ENCODE peak calls at places on chromosomes 16 and 17, in eight cellular contexts. One of them, this sample, is unnamed.

GRCh38 chr17:13477180-13477611 is 124.5 kb downstream of the HS3ST3A1 start:
- DNase-seq in stimulated activated CD8-positive, alpha-beta memory T cell treated with anti-CD3 and anti-CD28 coated beads, Interleukin-7, amount 100 ng/mL, for 1 hour: no peak
- DNase-seq in HCT116: no peak
- DNase-seq in activated T-cell treated with anti-CD3 and anti-CD28 coated beads, Interleukin-2, amount 50 U/mL, for 4 hours: no peak
- DNase-seq in NCI-H1417: no peak
- DNase-seq in stimulated activated CD4-positive, alpha-beta T cell treated with anti-CD3 and anti-CD28 coated beads, Interleukin-2, amount 100 ng/mL, for 24 hours: no peak
- DNase-seq in MV-4-11: no peak
- DNase-seq in mucosa of gallbladder: no peak
- DNase-seq in this sample: no peak

GRCh38 chr16:56102159-56102798 is 89.0 kb upstream of the GNAO1 start:
- DNase-seq in stimulated activated CD8-positive, alpha-beta memory T cell treated with anti-CD3 and anti-CD28 coated beads, Interleukin-7, amount 100 ng/mL, for 1 hour: no peak
- DNase-seq in HCT116: no peak
- DNase-seq in activated T-cell treated with anti-CD3 and anti-CD28 coated beads, Interleukin-2, amount 50 U/mL, for 4 hours: no peak
- DNase-seq in NCI-H1417: no peak
- DNase-seq in stimulated activated CD4-positive, alpha-beta T cell treated with anti-CD3 and anti-CD28 coated beads, Interleukin-2, amount 100 ng/mL, for 24 hours: peak; percentile 13
- DNase-seq in MV-4-11: no peak
- DNase-seq in mucosa of gallbladder: peak; percentile 12
- DNase-seq in this sample: no peak

GRCh38 chr16:26598061-26598460 is 468.7 kb upstream of the C16orf82 start:
- DNase-seq in stimulated activated CD8-positive, alpha-beta memory T cell treated with anti-CD3 and anti-CD28 coated beads, Interleukin-7, amount 100 ng/mL, for 1 hour: peak; percentile 28
- DNase-seq in HCT116: peak; percentile 4
- DNase-seq in activated T-cell treated with anti-CD3 and anti-CD28 coated beads, Interleukin-2, amount 50 U/mL, for 4 hours: peak; percentile 34
- DNase-seq in NCI-H1417: no peak
- DNase-seq in stimulated activated CD4-positive, alpha-beta T cell treated with anti-CD3 and anti-CD28 coated beads, Interleukin-2, amount 100 ng/mL, for 24 hours: peak; percentile 46
- DNase-seq in MV-4-11: no peak
- DNase-seq in mucosa of gallbladder: no peak
- DNase-seq in this sample: peak; percentile 44

GRCh38 chr17:38907930-38908675 is 17.3 kb upstream of the LASP1NB start:
- DNase-seq in stimulated activated CD8-positive, alpha-beta memory T cell treated with anti-CD3 and anti-CD28 coated beads, Interleukin-7, amount 100 ng/mL, for 1 hour: no peak
- DNase-seq in HCT116: no peak
- DNase-seq in activated T-cell treated with anti-CD3 and anti-CD28 coated beads, Interleukin-2, amount 50 U/mL, for 4 hours: no peak
- DNase-seq in NCI-H1417: no peak
- DNase-seq in stimulated activated CD4-positive, alpha-beta T cell treated with anti-CD3 and anti-CD28 coated beads, Interleukin-2, amount 100 ng/mL, for 24 hours: no peak
- DNase-seq in MV-4-11: no peak
- DNase-seq in mucosa of gallbladder: no peak
- DNase-seq in this sample: no peak

GRCh38 chr16:86768231-86768791 is 190.0 kb downstream of the FOXL1 start:
- DNase-seq in stimulated activated CD8-positive, alpha-beta memory T cell treated with anti-CD3 and anti-CD28 coated beads, Interleukin-7, amount 100 ng/mL, for 1 hour: no peak
- DNase-seq in HCT116: no peak
- DNase-seq in activated T-cell treated with anti-CD3 and anti-CD28 coated beads, Interleukin-2, amount 50 U/mL, for 4 hours: no peak
- DNase-seq in NCI-H1417: no peak
- DNase-seq in stimulated activated CD4-positive, alpha-beta T cell treated with anti-CD3 and anti-CD28 coated beads, Interleukin-2, amount 100 ng/mL, for 24 hours: no peak
- DNase-seq in MV-4-11: no peak
- DNase-seq in mucosa of gallbladder: no peak
- DNase-seq in this sample: no peak

GRCh38 chr16:77158293-77158692 is 32.7 kb upstream of the MON1B start:
- DNase-seq in stimulated activated CD8-positive, alpha-beta memory T cell treated with anti-CD3 and anti-CD28 coated beads, Interleukin-7, amount 100 ng/mL, for 1 hour: no peak
- DNase-seq in HCT116: no peak
- DNase-seq in activated T-cell treated with anti-CD3 and anti-CD28 coated beads, Interleukin-2, amount 50 U/mL, for 4 hours: no peak
- DNase-seq in NCI-H1417: no peak
- DNase-seq in stimulated activated CD4-positive, alpha-beta T cell treated with anti-CD3 and anti-CD28 coated beads, Interleukin-2, amount 100 ng/mL, for 24 hours: no peak
- DNase-seq in MV-4-11: no peak
- DNase-seq in mucosa of gallbladder: no peak
- DNase-seq in this sample: no peak

GRCh38 chr17:78013683-78014467 is 55.4 kb downstream of the TNRC6C start:
- DNase-seq in stimulated activated CD8-positive, alpha-beta memory T cell treated with anti-CD3 and anti-CD28 coated beads, Interleukin-7, amount 100 ng/mL, for 1 hour: peak; percentile 21
- DNase-seq in HCT116: peak; percentile 54
- DNase-seq in activated T-cell treated with anti-CD3 and anti-CD28 coated beads, Interleukin-2, amount 50 U/mL, for 4 hours: peak; percentile 45
- DNase-seq in NCI-H1417: peak; percentile 49
- DNase-seq in stimulated activated CD4-positive, alpha-beta T cell treated with anti-CD3 and anti-CD28 coated beads, Interleukin-2, amount 100 ng/mL, for 24 hours: peak; percentile 61
- DNase-seq in MV-4-11: peak; percentile 60
- DNase-seq in mucosa of gallbladder: peak; percentile 62
- DNase-seq in this sample: peak; percentile 37

GRCh38 chr16:30838876-30839471 is 52.0 kb upstream of the ZNF629 start:
- DNase-seq in stimulated activated CD8-positive, alpha-beta memory T cell treated with anti-CD3 and anti-CD28 coated beads, Interleukin-7, amount 100 ng/mL, for 1 hour: no peak
- DNase-seq in HCT116: no peak
- DNase-seq in activated T-cell treated with anti-CD3 and anti-CD28 coated beads, Interleukin-2, amount 50 U/mL, for 4 hours: no peak
- DNase-seq in NCI-H1417: no peak
- DNase-seq in stimulated activated CD4-positive, alpha-beta T cell treated with anti-CD3 and anti-CD28 coated beads, Interleukin-2, amount 100 ng/mL, for 24 hours: no peak
- DNase-seq in MV-4-11: no peak
- DNase-seq in mucosa of gallbladder: no peak
- DNase-seq in this sample: no peak

GRCh38 chr17:17983376-17983775 is 10.7 kb downstream of the DRC3 start:
- DNase-seq in stimulated activated CD8-positive, alpha-beta memory T cell treated with anti-CD3 and anti-CD28 coated beads, Interleukin-7, amount 100 ng/mL, for 1 hour: no peak
- DNase-seq in HCT116: no peak
- DNase-seq in activated T-cell treated with anti-CD3 and anti-CD28 coated beads, Interleukin-2, amount 50 U/mL, for 4 hours: no peak
- DNase-seq in NCI-H1417: no peak
- DNase-seq in stimulated activated CD4-positive, alpha-beta T cell treated with anti-CD3 and anti-CD28 coated beads, Interleukin-2, amount 100 ng/mL, for 24 hours: no peak
- DNase-seq in MV-4-11: no peak
- DNase-seq in mucosa of gallbladder: no peak
- DNase-seq in this sample: no peak

GRCh38 chr16:50520451-50521245 is 27.5 kb upstream of the NKD1 start:
- DNase-seq in stimulated activated CD8-positive, alpha-beta memory T cell treated with anti-CD3 and anti-CD28 coated beads, Interleukin-7, amount 100 ng/mL, for 1 hour: no peak
- DNase-seq in HCT116: no peak
- DNase-seq in activated T-cell treated with anti-CD3 and anti-CD28 coated beads, Interleukin-2, amount 50 U/mL, for 4 hours: no peak
- DNase-seq in NCI-H1417: no peak
- DNase-seq in stimulated activated CD4-positive, alpha-beta T cell treated with anti-CD3 and anti-CD28 coated beads, Interleukin-2, amount 100 ng/mL, for 24 hours: no peak
- DNase-seq in MV-4-11: no peak
- DNase-seq in mucosa of gallbladder: no peak
- DNase-seq in this sample: no peak

GRCh38 chr17:71824671-71825070 is 296.1 kb upstream of the SOX9 start:
- DNase-seq in stimulated activated CD8-positive, alpha-beta memory T cell treated with anti-CD3 and anti-CD28 coated beads, Interleukin-7, amount 100 ng/mL, for 1 hour: no peak
- DNase-seq in HCT116: no peak
- DNase-seq in activated T-cell treated with anti-CD3 and anti-CD28 coated beads, Interleukin-2, amount 50 U/mL, for 4 hours: no peak
- DNase-seq in NCI-H1417: no peak
- DNase-seq in stimulated activated CD4-positive, alpha-beta T cell treated with anti-CD3 and anti-CD28 coated beads, Interleukin-2, amount 100 ng/mL, for 24 hours: no peak
- DNase-seq in MV-4-11: no peak
- DNase-seq in mucosa of gallbladder: no peak
- DNase-seq in this sample: no peak

GRCh38 chr16:22973451-22973991 is 159.6 kb downstream of the HS3ST2 start:
- DNase-seq in stimulated activated CD8-positive, alpha-beta memory T cell treated with anti-CD3 and anti-CD28 coated beads, Interleukin-7, amount 100 ng/mL, for 1 hour: no peak
- DNase-seq in HCT116: no peak
- DNase-seq in activated T-cell treated with anti-CD3 and anti-CD28 coated beads, Interleukin-2, amount 50 U/mL, for 4 hours: no peak
- DNase-seq in NCI-H1417: no peak
- DNase-seq in stimulated activated CD4-positive, alpha-beta T cell treated with anti-CD3 and anti-CD28 coated beads, Interleukin-2, amount 100 ng/mL, for 24 hours: no peak
- DNase-seq in MV-4-11: no peak
- DNase-seq in mucosa of gallbladder: no peak
- DNase-seq in this sample: no peak

GRCh38 chr17:32240745-32241144 is 24.9 kb upstream of the RHBDL3 start:
- DNase-seq in stimulated activated CD8-positive, alpha-beta memory T cell treated with anti-CD3 and anti-CD28 coated beads, Interleukin-7, amount 100 ng/mL, for 1 hour: no peak
- DNase-seq in HCT116: no peak
- DNase-seq in activated T-cell treated with anti-CD3 and anti-CD28 coated beads, Interleukin-2, amount 50 U/mL, for 4 hours: no peak
- DNase-seq in NCI-H1417: no peak
- DNase-seq in stimulated activated CD4-positive, alpha-beta T cell treated with anti-CD3 and anti-CD28 coated beads, Interleukin-2, amount 100 ng/mL, for 24 hours: no peak
- DNase-seq in MV-4-11: no peak
- DNase-seq in mucosa of gallbladder: no peak
- DNase-seq in this sample: no peak

GRCh38 chr17:64974750-64975317 is 55.6 kb upstream of the LRRC37A3 start:
- DNase-seq in stimulated activated CD8-positive, alpha-beta memory T cell treated with anti-CD3 and anti-CD28 coated beads, Interleukin-7, amount 100 ng/mL, for 1 hour: no peak
- DNase-seq in HCT116: no peak
- DNase-seq in activated T-cell treated with anti-CD3 and anti-CD28 coated beads, Interleukin-2, amount 50 U/mL, for 4 hours: no peak
- DNase-seq in NCI-H1417: no peak
- DNase-seq in stimulated activated CD4-positive, alpha-beta T cell treated with anti-CD3 and anti-CD28 coated beads, Interleukin-2, amount 100 ng/mL, for 24 hours: peak; percentile 21
- DNase-seq in MV-4-11: no peak
- DNase-seq in mucosa of gallbladder: no peak
- DNase-seq in this sample: no peak

GRCh38 chr17:51860934-51861561 is 297.5 kb downstream of the CA10 start:
- DNase-seq in stimulated activated CD8-positive, alpha-beta memory T cell treated with anti-CD3 and anti-CD28 coated beads, Interleukin-7, amount 100 ng/mL, for 1 hour: no peak
- DNase-seq in HCT116: peak; percentile 18
- DNase-seq in activated T-cell treated with anti-CD3 and anti-CD28 coated beads, Interleukin-2, amount 50 U/mL, for 4 hours: no peak
- DNase-seq in NCI-H1417: peak; percentile 4
- DNase-seq in stimulated activated CD4-positive, alpha-beta T cell treated with anti-CD3 and anti-CD28 coated beads, Interleukin-2, amount 100 ng/mL, for 24 hours: no peak
- DNase-seq in MV-4-11: no peak
- DNase-seq in mucosa of gallbladder: peak; percentile 30
- DNase-seq in this sample: no peak

GRCh38 chr16:30535106-30535776 is 583 bp upstream of the ZNF747 start:
- DNase-seq in stimulated activated CD8-positive, alpha-beta memory T cell treated with anti-CD3 and anti-CD28 coated beads, Interleukin-7, amount 100 ng/mL, for 1 hour: no peak
- DNase-seq in HCT116: no peak
- DNase-seq in activated T-cell treated with anti-CD3 and anti-CD28 coated beads, Interleukin-2, amount 50 U/mL, for 4 hours: no peak
- DNase-seq in NCI-H1417: no peak
- DNase-seq in stimulated activated CD4-positive, alpha-beta T cell treated with anti-CD3 and anti-CD28 coated beads, Interleukin-2, amount 100 ng/mL, for 24 hours: no peak
- DNase-seq in MV-4-11: peak; percentile 64
- DNase-seq in mucosa of gallbladder: no peak
- DNase-seq in this sample: no peak

GRCh38 chr17:49403514-49404289 is 11.0 kb downstream of the PHB1 start:
- DNase-seq in stimulated activated CD8-positive, alpha-beta memory T cell treated with anti-CD3 and anti-CD28 coated beads, Interleukin-7, amount 100 ng/mL, for 1 hour: no peak
- DNase-seq in HCT116: no peak
- DNase-seq in activated T-cell treated with anti-CD3 and anti-CD28 coated beads, Interleukin-2, amount 50 U/mL, for 4 hours: no peak
- DNase-seq in NCI-H1417: no peak
- DNase-seq in stimulated activated CD4-positive, alpha-beta T cell treated with anti-CD3 and anti-CD28 coated beads, Interleukin-2, amount 100 ng/mL, for 24 hours: no peak
- DNase-seq in MV-4-11: no peak
- DNase-seq in mucosa of gallbladder: no peak
- DNase-seq in this sample: no peak

GRCh38 chr16:66740533-66740932 is 10.9 kb downstream of the DYNC1LI2 start:
- DNase-seq in stimulated activated CD8-positive, alpha-beta memory T cell treated with anti-CD3 and anti-CD28 coated beads, Interleukin-7, amount 100 ng/mL, for 1 hour: no peak
- DNase-seq in HCT116: no peak
- DNase-seq in activated T-cell treated with anti-CD3 and anti-CD28 coated beads, Interleukin-2, amount 50 U/mL, for 4 hours: no peak
- DNase-seq in NCI-H1417: no peak
- DNase-seq in stimulated activated CD4-positive, alpha-beta T cell treated with anti-CD3 and anti-CD28 coated beads, Interleukin-2, amount 100 ng/mL, for 24 hours: no peak
- DNase-seq in MV-4-11: no peak
- DNase-seq in mucosa of gallbladder: peak; percentile 36
- DNase-seq in this sample: no peak

GRCh38 chr17:17015221-17015620 is 27.0 kb upstream of the MPRIP start:
- DNase-seq in stimulated activated CD8-positive, alpha-beta memory T cell treated with anti-CD3 and anti-CD28 coated beads, Interleukin-7, amount 100 ng/mL, for 1 hour: no peak
- DNase-seq in HCT116: no peak
- DNase-seq in activated T-cell treated with anti-CD3 and anti-CD28 coated beads, Interleukin-2, amount 50 U/mL, for 4 hours: no peak
- DNase-seq in NCI-H1417: no peak
- DNase-seq in stimulated activated CD4-positive, alpha-beta T cell treated with anti-CD3 and anti-CD28 coated beads, Interleukin-2, amount 100 ng/mL, for 24 hours: no peak
- DNase-seq in MV-4-11: no peak
- DNase-seq in mucosa of gallbladder: no peak
- DNase-seq in this sample: no peak

GRCh38 chr17:45123930-45124796 is 8.2 kb downstream of the PLCD3 start:
- DNase-seq in stimulated activated CD8-positive, alpha-beta memory T cell treated with anti-CD3 and anti-CD28 coated beads, Interleukin-7, amount 100 ng/mL, for 1 hour: no peak
- DNase-seq in HCT116: peak; percentile 69
- DNase-seq in activated T-cell treated with anti-CD3 and anti-CD28 coated beads, Interleukin-2, amount 50 U/mL, for 4 hours: no peak
- DNase-seq in NCI-H1417: no peak
- DNase-seq in stimulated activated CD4-positive, alpha-beta T cell treated with anti-CD3 and anti-CD28 coated beads, Interleukin-2, amount 100 ng/mL, for 24 hours: no peak
- DNase-seq in MV-4-11: peak; percentile 85
- DNase-seq in mucosa of gallbladder: no peak
- DNase-seq in this sample: peak; percentile 35

GRCh38 chr17:36890398-36891190 is 46.7 kb upstream of the LHX1 start:
- DNase-seq in stimulated activated CD8-positive, alpha-beta memory T cell treated with anti-CD3 and anti-CD28 coated beads, Interleukin-7, amount 100 ng/mL, for 1 hour: no peak
- DNase-seq in HCT116: no peak
- DNase-seq in activated T-cell treated with anti-CD3 and anti-CD28 coated beads, Interleukin-2, amount 50 U/mL, for 4 hours: no peak
- DNase-seq in NCI-H1417: no peak
- DNase-seq in stimulated activated CD4-positive, alpha-beta T cell treated with anti-CD3 and anti-CD28 coated beads, Interleukin-2, amount 100 ng/mL, for 24 hours: no peak
- DNase-seq in MV-4-11: no peak
- DNase-seq in mucosa of gallbladder: no peak
- DNase-seq in this sample: no peak

GRCh38 chr16:50245417-50246298 is 20.7 kb upstream of the ADCY7 start:
- DNase-seq in stimulated activated CD8-positive, alpha-beta memory T cell treated with anti-CD3 and anti-CD28 coated beads, Interleukin-7, amount 100 ng/mL, for 1 hour: no peak
- DNase-seq in HCT116: peak; percentile 39
- DNase-seq in activated T-cell treated with anti-CD3 and anti-CD28 coated beads, Interleukin-2, amount 50 U/mL, for 4 hours: peak; percentile 64
- DNase-seq in NCI-H1417: peak; percentile 21
- DNase-seq in stimulated activated CD4-positive, alpha-beta T cell treated with anti-CD3 and anti-CD28 coated beads, Interleukin-2, amount 100 ng/mL, for 24 hours: peak; percentile 62
- DNase-seq in MV-4-11: peak; percentile 57
- DNase-seq in mucosa of gallbladder: no peak
- DNase-seq in this sample: peak; percentile 73

GRCh38 chr17:36942031-36942599 is 4.8 kb downstream of the LHX1 start:
- DNase-seq in stimulated activated CD8-positive, alpha-beta memory T cell treated with anti-CD3 and anti-CD28 coated beads, Interleukin-7, amount 100 ng/mL, for 1 hour: no peak
- DNase-seq in HCT116: no peak
- DNase-seq in activated T-cell treated with anti-CD3 and anti-CD28 coated beads, Interleukin-2, amount 50 U/mL, for 4 hours: no peak
- DNase-seq in NCI-H1417: no peak
- DNase-seq in stimulated activated CD4-positive, alpha-beta T cell treated with anti-CD3 and anti-CD28 coated beads, Interleukin-2, amount 100 ng/mL, for 24 hours: no peak
- DNase-seq in MV-4-11: no peak
- DNase-seq in mucosa of gallbladder: no peak
- DNase-seq in this sample: no peak

GRCh38 chr16:31696968-31697743 is 169.5 kb downstream of the AHSP start:
- DNase-seq in stimulated activated CD8-positive, alpha-beta memory T cell treated with anti-CD3 and anti-CD28 coated beads, Interleukin-7, amount 100 ng/mL, for 1 hour: no peak
- DNase-seq in HCT116: peak; percentile 43
- DNase-seq in activated T-cell treated with anti-CD3 and anti-CD28 coated beads, Interleukin-2, amount 50 U/mL, for 4 hours: no peak
- DNase-seq in NCI-H1417: peak; percentile 7
- DNase-seq in stimulated activated CD4-positive, alpha-beta T cell treated with anti-CD3 and anti-CD28 coated beads, Interleukin-2, amount 100 ng/mL, for 24 hours: no peak
- DNase-seq in MV-4-11: peak; percentile 35
- DNase-seq in mucosa of gallbladder: no peak
- DNase-seq in this sample: no peak

GRCh38 chr16:524274-525011 is 3.1 kb upstream of the CAPN15 start:
- DNase-seq in stimulated activated CD8-positive, alpha-beta memory T cell treated with anti-CD3 and anti-CD28 coated beads, Interleukin-7, amount 100 ng/mL, for 1 hour: no peak
- DNase-seq in HCT116: no peak
- DNase-seq in activated T-cell treated with anti-CD3 and anti-CD28 coated beads, Interleukin-2, amount 50 U/mL, for 4 hours: no peak
- DNase-seq in NCI-H1417: no peak
- DNase-seq in stimulated activated CD4-positive, alpha-beta T cell treated with anti-CD3 and anti-CD28 coated beads, Interleukin-2, amount 100 ng/mL, for 24 hours: no peak
- DNase-seq in MV-4-11: no peak
- DNase-seq in mucosa of gallbladder: no peak
- DNase-seq in this sample: no peak

GRCh38 chr17:4509402-4509801 is 10.7 kb downstream of the SPNS2 start:
- DNase-seq in stimulated activated CD8-positive, alpha-beta memory T cell treated with anti-CD3 and anti-CD28 coated beads, Interleukin-7, amount 100 ng/mL, for 1 hour: no peak
- DNase-seq in HCT116: no peak
- DNase-seq in activated T-cell treated with anti-CD3 and anti-CD28 coated beads, Interleukin-2, amount 50 U/mL, for 4 hours: no peak
- DNase-seq in NCI-H1417: no peak
- DNase-seq in stimulated activated CD4-positive, alpha-beta T cell treated with anti-CD3 and anti-CD28 coated beads, Interleukin-2, amount 100 ng/mL, for 24 hours: no peak
- DNase-seq in MV-4-11: peak; percentile 31
- DNase-seq in mucosa of gallbladder: peak; percentile 48
- DNase-seq in this sample: peak; percentile 20